ENCODE peak calls at places on chromosomes 6 and 20, in nine cellular contexts. V, D, Z, M, F, I, K, U and C are unnamed samples.

GRCh38 chr20:15823718-15824117 is 749.5 kb downstream of the KIF16B start:
- DNase-seq in Z (no peak), M (no peak), K (no peak), F (no peak), I (no peak), U (no peak), D (no peak), V (no peak), C (no peak)

GRCh38 chr6:37137881-37138568 is 31.9 kb upstream of the PIM1 start:
- DNase-seq in I (no peak), U (peak; percentile 84), D (no peak), Z (no peak), V (no peak), M (no peak), F (no peak), K (no peak), C (no peak)

GRCh38 chr20:23205656-23206055 is 119.5 kb upstream of the CD93 start:
- DNase-seq in D (peak; percentile 38), Z (peak; percentile 92), M (peak; percentile 25), K (peak; percentile 88), U (no peak), I (no peak), F (peak; percentile 87), V (peak; percentile 93), C (peak; percentile 35)

GRCh38 chr6:90495216-90495817 is 91.6 kb downstream of the MAP3K7 start:
- DNase-seq in D (no peak), I (no peak), Z (no peak), F (no peak), K (no peak), V (no peak), U (no peak), M (no peak), C (no peak)

GRCh38 chr6:63236398-63236817 is 25.1 kb downstream of the FKBP1C start:
- DNase-seq in F (no peak), Z (no peak), D (no peak), I (no peak), U (no peak), M (no peak), K (no peak), V (no peak), C (no peak)

GRCh38 chr6:116397960-116398359 is 27.2 kb downstream of the DSE start:
- DNase-seq in Z (no peak), M (no peak), I (no peak), V (no peak), K (no peak), D (no peak), F (no peak), U (no peak), C (no peak)

GRCh38 chr20:47962286-47962685 is 177.0 kb upstream of the SULF2 start:
- DNase-seq in Z (no peak), I (no peak), M (no peak), U (no peak), V (no peak), F (no peak), D (no peak), K (no peak), C (no peak)

GRCh38 chr6:127516676-127517273 is 2.4 kb downstream of the MTCL3 start:
- DNase-seq in Z (no peak), F (no peak), K (no peak), U (peak; percentile 55), M (no peak), D (no peak), I (no peak), V (no peak), C (peak; percentile 12)

GRCh38 chr20:3420211-3420707 is 12.8 kb upstream of the DNAAF9 start:
- DNase-seq in Z (peak; percentile 78), V (peak; percentile 77), D (peak; percentile 46), F (peak; percentile 92), U (peak; percentile 10), M (no peak), K (peak; percentile 63), I (no peak), C (peak; percentile 63)

GRCh38 chr20:51797357-51798025 is 4.8 kb downstream of the SALL4 start:
- DNase-seq in K (no peak), Z (no peak), I (no peak), M (no peak), F (no peak), D (no peak), V (no peak), U (peak; percentile 37), C (no peak)

GRCh38 chr20:56323656-56324055 is 35.1 kb upstream of the FAM210B start:
- DNase-seq in D (no peak), K (no peak), I (no peak), Z (no peak), F (no peak), M (no peak), U (no peak), V (no peak), C (no peak)

GRCh38 chr6:19812512-19813119 is 24.6 kb upstream of the ID4 start:
- DNase-seq in U (peak; percentile 62), K (no peak), M (no peak), Z (no peak), I (no peak), V (no peak), D (no peak), F (no peak), C (peak; percentile 13)

GRCh38 chr6:36927691-36928546 is 26.6 kb upstream of the PI16 start:
- DNase-seq in K (peak; percentile 70), V (peak; percentile 76), I (no peak), F (no peak), M (no peak), Z (no peak), U (no peak), D (peak; percentile 86), C (no peak)

GRCh38 chr6:32191696-32192607 is 491 bp downstream of the GPSM3 start:
- DNase-seq in I (peak; percentile 51), K (no peak), F (no peak), M (no peak), V (no peak), U (no peak), Z (no peak), D (no peak), C (peak; percentile 10)

GRCh38 chr6:78583079-78583478 is 284.3 kb upstream of the IRAK1BP1 start:
- DNase-seq in I (no peak), U (no peak), F (no peak), V (no peak), M (no peak), Z (no peak), D (no peak), K (no peak), C (no peak)

GRCh38 chr6:78577585-78577984 is 289.8 kb upstream of the IRAK1BP1 start:
- DNase-seq in M (no peak), V (no peak), K (no peak), D (no peak), F (no peak), U (no peak), Z (no peak), I (no peak), C (no peak)

GRCh38 chr6:78580923-78581322 is 286.4 kb upstream of the IRAK1BP1 start:
- DNase-seq in D (no peak), M (no peak), I (no peak), F (no peak), V (no peak), Z (no peak), K (no peak), U (no peak), C (no peak)

DNA sequence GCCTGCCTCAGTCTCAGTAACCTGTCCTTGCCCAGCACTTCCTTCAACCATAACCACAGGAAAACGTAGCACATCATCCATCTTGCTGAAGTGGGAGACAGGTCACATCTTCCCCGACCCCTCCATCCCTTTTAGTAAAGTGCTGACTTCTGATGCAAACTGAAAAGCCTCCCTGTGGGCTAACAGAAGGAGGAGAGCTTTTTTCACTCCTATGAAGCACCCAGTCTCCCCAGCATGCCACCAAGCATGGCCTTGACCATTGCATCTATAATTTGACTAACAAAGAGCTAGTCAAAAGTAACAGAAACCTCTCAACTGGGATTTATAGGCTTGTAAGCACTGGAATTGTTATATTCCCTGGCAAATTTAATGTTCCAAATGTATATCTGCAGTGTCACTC is 288.9 kb upstream of the IRAK1BP1 start:
- DNase-seq in U (no peak), F (no peak), M (no peak), Z (no peak), K (no peak), V (no peak), D (no peak), I (no peak), C (no peak)
- H3K27ac ChIP-seq in U (no peak overlapping the region), F (no peak overlapping the region), M (no peak overlapping the region), Z (no peak overlapping the region), K (no peak overlapping the region), V (no peak overlapping the region), D (no peak overlapping the region), I (no peak overlapping the region), C (no peak overlapping the region)

DNA sequence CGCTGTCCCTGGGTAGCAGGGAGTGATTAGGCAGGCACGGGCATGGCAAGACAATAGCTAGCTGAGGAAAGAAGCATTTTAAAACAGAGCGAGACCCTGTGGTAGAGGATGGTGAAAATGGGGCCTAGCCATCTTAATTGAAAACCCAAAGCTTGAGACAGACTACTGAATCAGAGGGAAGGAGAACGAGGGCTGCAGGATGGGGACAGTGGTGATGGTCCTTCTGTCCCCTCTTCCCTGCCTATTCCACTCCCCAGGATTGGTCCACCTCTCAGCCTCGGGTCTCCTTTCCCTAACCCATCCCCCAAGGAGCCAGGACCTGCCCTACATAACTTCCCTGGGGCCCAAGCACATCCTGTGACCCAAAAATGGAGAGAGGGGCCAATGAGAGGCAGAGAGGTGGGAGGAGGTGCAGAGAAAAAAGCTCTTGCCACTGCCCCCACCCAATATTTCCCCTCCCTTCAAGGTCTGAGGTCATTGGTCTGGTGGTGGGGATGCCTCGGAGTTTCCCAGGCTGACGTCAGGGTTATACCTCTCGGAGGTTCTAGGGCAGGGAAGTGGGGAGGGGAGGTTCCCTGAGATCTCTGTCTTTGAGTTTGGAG is 884 bp upstream of the CUTA start:
- DNase-seq in F (no peak), V (no peak), Z (no peak), D (no peak), I (no peak), U (no peak), M (no peak), K (no peak), C (no peak)
- TF ChIP-seq POLR2A in F (no peak), V (no peak), Z (no peak), D (no peak), I (no peak), U (no peak), M (no peak), K (no peak), C (no peak)

GRCh38 chr6:26087284-26088115 is at the start of gene HFE:
- DNase-seq in K (peak; percentile 74), M (no peak), D (peak; percentile 5), Z (peak; percentile 47), V (peak; percentile 81), I (peak; percentile 69), F (no peak), U (peak; percentile 48), C (peak; percentile 67)
- TF ChIP-seq CTCF in K (no peak), M (no peak), D (no peak), Z (no peak), V (no peak), I (peak; percentile 11), F (no peak), U (no peak), C (peak; percentile 25)

GRCh38 chr6:135575629-135576028 is 78.1 kb upstream of the AHI1 start:
- DNase-seq in M (no peak), F (no peak), U (no peak), K (no peak), V (no peak), I (no peak), Z (no peak), D (no peak), C (no peak)
- H3K27ac ChIP-seq in M (no peak overlapping the region), F (no peak overlapping the region), U (no peak overlapping the region), K (no peak overlapping the region), V (no peak overlapping the region), I (no peak overlapping the region), Z (no peak overlapping the region), D (no peak overlapping the region), C (no peak overlapping the region)

GRCh38 chr6:112910256-112910655 is 563.1 kb downstream of the RFPL4B start:
- DNase-seq in I (no peak), M (no peak), V (no peak), D (no peak), K (no peak), U (no peak), Z (no peak), F (no peak), C (no peak)
- TF ChIP-seq POLR2A in I (no peak), M (no peak), V (no peak), D (no peak), K (no peak), U (no peak), Z (no peak), F (no peak), C (no peak)